ENCODE peak calls at places on chromosomes 11 and 22, in five cellular contexts. One of them, this sample, is unnamed.

GRCh38 chr11:108196901-108197300 is 25.5 kb downstream of the NPAT start:
- DNase-seq in body of pancreas: no peak
- DNase-seq in mucosa of descending colon: no peak
- DNase-seq in mammary epithelial cell: no peak
- DNase-seq in choroid plexus epithelial cell: no peak
- DNase-seq in this sample: peak

GRCh38 chr22:44057411-44057987 is 33.4 kb downstream of the PARVB start:
- DNase-seq in body of pancreas: no peak
- DNase-seq in mucosa of descending colon: no peak
- DNase-seq in mammary epithelial cell: no peak
- DNase-seq in choroid plexus epithelial cell: peak
- DNase-seq in this sample: no peak

GRCh38 chr11:125685228-125685627 is 4.6 kb upstream of the ACRV1 start:
- DNase-seq in body of pancreas: no peak
- DNase-seq in mucosa of descending colon: no peak
- DNase-seq in mammary epithelial cell: no peak
- DNase-seq in choroid plexus epithelial cell: no peak
- DNase-seq in this sample: no peak

GRCh38 chr11:86245369-86246292 is 1.1 kb downstream of the EED start:
- DNase-seq in body of pancreas: peak
- DNase-seq in mucosa of descending colon: peak
- DNase-seq in mammary epithelial cell: peak
- DNase-seq in choroid plexus epithelial cell: peak
- DNase-seq in this sample: peak

GRCh38 chr11:128981254-128981653 is 38.6 kb upstream of the TP53AIP1 start:
- DNase-seq in body of pancreas: no peak
- DNase-seq in mucosa of descending colon: no peak
- DNase-seq in mammary epithelial cell: peak
- DNase-seq in choroid plexus epithelial cell: no peak
- DNase-seq in this sample: no peak

GRCh38 chr11:13868710-13869403 is 93.7 kb upstream of the SPON1 start:
- DNase-seq in body of pancreas: no peak
- DNase-seq in mucosa of descending colon: no peak
- DNase-seq in mammary epithelial cell: peak
- DNase-seq in choroid plexus epithelial cell: no peak
- DNase-seq in this sample: no peak

GRCh38 chr22:29078036-29078868 is 5.4 kb downstream of the KREMEN1 start:
- DNase-seq in body of pancreas: no peak
- DNase-seq in mucosa of descending colon: peak
- DNase-seq in mammary epithelial cell: no peak
- DNase-seq in choroid plexus epithelial cell: no peak
- DNase-seq in this sample: no peak

GRCh38 chr22:21984793-21985192 is 2.2 kb upstream of the TOP3B start:
- DNase-seq in body of pancreas: no peak
- DNase-seq in mucosa of descending colon: peak
- DNase-seq in mammary epithelial cell: peak
- DNase-seq in choroid plexus epithelial cell: peak
- DNase-seq in this sample: peak

GRCh38 chr22:27673839-27674238 is 127.7 kb downstream of the MN1 start:
- DNase-seq in body of pancreas: peak
- DNase-seq in mucosa of descending colon: no peak
- DNase-seq in mammary epithelial cell: no peak
- DNase-seq in choroid plexus epithelial cell: no peak
- DNase-seq in this sample: no peak

GRCh38 chr11:31445621-31446020 is 63.8 kb downstream of the IMMP1L start:
- DNase-seq in body of pancreas: no peak
- DNase-seq in mucosa of descending colon: no peak
- DNase-seq in mammary epithelial cell: no peak
- DNase-seq in choroid plexus epithelial cell: no peak
- DNase-seq in this sample: no peak

GRCh38 chr11:43738600-43739409 is 58.3 kb downstream of the HSD17B12 start:
- DNase-seq in body of pancreas: no peak
- DNase-seq in mucosa of descending colon: no peak
- DNase-seq in mammary epithelial cell: peak
- DNase-seq in choroid plexus epithelial cell: peak
- DNase-seq in this sample: no peak

GRCh38 chr11:64660205-64660604 is 62.8 kb downstream of the NRXN2 start:
- DNase-seq in body of pancreas: no peak
- DNase-seq in mucosa of descending colon: no peak
- DNase-seq in mammary epithelial cell: no peak
- DNase-seq in choroid plexus epithelial cell: no peak
- DNase-seq in this sample: no peak

GRCh38 chr11:4664183-4664582 is 20.4 kb downstream of the OR51E1 start:
- DNase-seq in body of pancreas: no peak
- DNase-seq in mucosa of descending colon: no peak
- DNase-seq in mammary epithelial cell: no peak
- DNase-seq in choroid plexus epithelial cell: no peak
- DNase-seq in this sample: no peak
- H3K4me3 ChIP-seq in body of pancreas: no peak
- H3K4me3 ChIP-seq in mucosa of descending colon: no peak
- H3K4me3 ChIP-seq in mammary epithelial cell: no peak
- H3K4me3 ChIP-seq in choroid plexus epithelial cell: no peak
- H3K4me3 ChIP-seq in this sample: no peak

GRCh38 chr11:846496-847098 is 3.9 kb downstream of the TSPAN4 start:
- DNase-seq in body of pancreas: no peak
- DNase-seq in mucosa of descending colon: no peak
- DNase-seq in mammary epithelial cell: peak
- DNase-seq in choroid plexus epithelial cell: peak
- DNase-seq in this sample: no peak

GRCh38 chr11:843086-843704 is 543 bp downstream of the TSPAN4 start:
- DNase-seq in body of pancreas: no peak
- DNase-seq in mucosa of descending colon: no peak
- DNase-seq in mammary epithelial cell: no peak
- DNase-seq in choroid plexus epithelial cell: no peak
- DNase-seq in this sample: no peak

GRCh38 chr11:845872-846271 is 3.2 kb downstream of the TSPAN4 start:
- DNase-seq in body of pancreas: no peak
- DNase-seq in mucosa of descending colon: no peak
- DNase-seq in mammary epithelial cell: no peak
- DNase-seq in choroid plexus epithelial cell: peak
- DNase-seq in this sample: no peak

GRCh38 chr11:843818-844692 is 1.4 kb downstream of the TSPAN4 start:
- DNase-seq in body of pancreas: peak
- DNase-seq in mucosa of descending colon: peak
- DNase-seq in mammary epithelial cell: peak
- DNase-seq in choroid plexus epithelial cell: peak
- DNase-seq in this sample: no peak

GRCh38 chr11:844693-845644 is 2.3 kb downstream of the TSPAN4 start:
- DNase-seq in body of pancreas: peak
- DNase-seq in mucosa of descending colon: peak
- DNase-seq in mammary epithelial cell: no peak
- DNase-seq in choroid plexus epithelial cell: peak
- DNase-seq in this sample: no peak
- TF ChIP-seq CTCF in body of pancreas: no peak
- TF ChIP-seq CTCF in mucosa of descending colon: no peak
- TF ChIP-seq CTCF in mammary epithelial cell: no peak
- TF ChIP-seq CTCF in choroid plexus epithelial cell: no peak
- TF ChIP-seq CTCF in this sample: no peak

DNA sequence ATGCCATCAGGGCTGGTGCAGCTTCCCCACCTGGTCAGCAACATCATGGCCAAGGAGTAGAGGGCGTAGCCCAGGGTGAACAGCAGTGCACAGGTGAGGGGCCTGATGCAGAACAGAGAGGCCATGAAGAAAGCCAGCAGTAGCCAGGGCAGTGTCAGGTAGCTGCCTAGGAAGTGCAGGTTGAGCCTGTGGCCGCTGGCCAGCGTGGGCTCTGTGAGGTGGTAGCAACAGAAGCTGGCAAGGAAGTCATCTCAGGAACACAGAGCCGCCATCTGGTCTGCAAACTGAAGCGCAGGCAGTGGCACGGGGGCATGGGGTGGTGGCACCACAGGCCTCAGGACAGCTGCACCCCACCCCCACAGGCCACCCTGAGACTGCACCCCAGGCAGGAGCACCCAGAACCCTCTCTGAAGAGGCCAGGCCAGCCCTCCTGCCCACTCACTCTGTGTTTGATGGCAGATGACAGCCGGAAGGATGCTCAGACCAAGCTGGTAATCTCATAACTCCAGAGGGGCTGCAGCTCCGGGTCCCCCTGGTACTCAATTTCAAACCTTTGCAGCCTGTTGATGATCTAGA is 95.3 kb downstream of the MED15 start:
- DNase-seq in body of pancreas: no peak
- DNase-seq in mucosa of descending colon: no peak
- DNase-seq in mammary epithelial cell: no peak
- DNase-seq in choroid plexus epithelial cell: no peak
- DNase-seq in this sample: no peak
- H3K4me3 ChIP-seq in body of pancreas: no peak
- H3K4me3 ChIP-seq in mucosa of descending colon: no peak
- H3K4me3 ChIP-seq in mammary epithelial cell: no peak
- H3K4me3 ChIP-seq in choroid plexus epithelial cell: no peak
- H3K4me3 ChIP-seq in this sample: no peak

GRCh38 chr11:117479372-117479771 is 151.7 kb downstream of the CEP164 start:
- DNase-seq in body of pancreas: no peak
- DNase-seq in mucosa of descending colon: no peak
- DNase-seq in mammary epithelial cell: no peak
- DNase-seq in choroid plexus epithelial cell: no peak
- DNase-seq in this sample: peak
- TF ChIP-seq CTCF in body of pancreas: no peak
- TF ChIP-seq CTCF in mucosa of descending colon: no peak
- TF ChIP-seq CTCF in mammary epithelial cell: no peak
- TF ChIP-seq CTCF in choroid plexus epithelial cell: no peak
- TF ChIP-seq CTCF in this sample: peak

GRCh38 chr11:26649884-26650283 is 72.0 kb downstream of the SLC5A12 start:
- DNase-seq in body of pancreas: peak
- DNase-seq in mucosa of descending colon: peak
- DNase-seq in mammary epithelial cell: peak
- DNase-seq in choroid plexus epithelial cell: peak
- DNase-seq in this sample: peak
- H3K4me3 ChIP-seq in body of pancreas: no peak
- H3K4me3 ChIP-seq in mucosa of descending colon: no peak
- H3K4me3 ChIP-seq in mammary epithelial cell: no peak
- H3K4me3 ChIP-seq in choroid plexus epithelial cell: no peak
- H3K4me3 ChIP-seq in this sample: no peak

GRCh38 chr11:6473481-6474422 is at the start of gene TRIM3:
- DNase-seq in body of pancreas: peak
- DNase-seq in mucosa of descending colon: peak
- DNase-seq in mammary epithelial cell: peak
- DNase-seq in choroid plexus epithelial cell: peak
- DNase-seq in this sample: peak
- TF ChIP-seq CTCF in body of pancreas: no peak
- TF ChIP-seq CTCF in mucosa of descending colon: no peak
- TF ChIP-seq CTCF in mammary epithelial cell: peak
- TF ChIP-seq CTCF in choroid plexus epithelial cell: peak
- TF ChIP-seq CTCF in this sample: no peak

GRCh38 chr11:5233268-5233667 is 1.0 kb downstream of the HBD start:
- DNase-seq in body of pancreas: no peak
- DNase-seq in mucosa of descending colon: no peak
- DNase-seq in mammary epithelial cell: no peak
- DNase-seq in choroid plexus epithelial cell: no peak
- DNase-seq in this sample: no peak

GRCh38 chr11:5229388-5229787 is 2.5 kb upstream of the HBB start:
- DNase-seq in body of pancreas: no peak
- DNase-seq in mucosa of descending colon: no peak
- DNase-seq in mammary epithelial cell: no peak
- DNase-seq in choroid plexus epithelial cell: no peak
- DNase-seq in this sample: peak

GRCh38 chr11:5234390-5234834 is at the start of gene HBD:
- DNase-seq in body of pancreas: no peak
- DNase-seq in mucosa of descending colon: no peak
- DNase-seq in mammary epithelial cell: peak
- DNase-seq in choroid plexus epithelial cell: peak
- DNase-seq in this sample: peak

GRCh38 chr11:5235364-5236095 is 1.2 kb upstream of the HBD start:
- DNase-seq in body of pancreas: no peak
- DNase-seq in mucosa of descending colon: no peak
- DNase-seq in mammary epithelial cell: no peak
- DNase-seq in choroid plexus epithelial cell: no peak
- DNase-seq in this sample: no peak

GRCh38 chr11:5232150-5232549 is 2.1 kb downstream of the HBD start:
- DNase-seq in body of pancreas: no peak
- DNase-seq in mucosa of descending colon: no peak
- DNase-seq in mammary epithelial cell: no peak
- DNase-seq in choroid plexus epithelial cell: no peak
- DNase-seq in this sample: no peak
- H3K4me3 ChIP-seq in body of pancreas: no peak
- H3K4me3 ChIP-seq in mucosa of descending colon: no peak
- H3K4me3 ChIP-seq in mammary epithelial cell: no peak
- H3K4me3 ChIP-seq in choroid plexus epithelial cell: no peak
- H3K4me3 ChIP-seq in this sample: no peak

DNA sequence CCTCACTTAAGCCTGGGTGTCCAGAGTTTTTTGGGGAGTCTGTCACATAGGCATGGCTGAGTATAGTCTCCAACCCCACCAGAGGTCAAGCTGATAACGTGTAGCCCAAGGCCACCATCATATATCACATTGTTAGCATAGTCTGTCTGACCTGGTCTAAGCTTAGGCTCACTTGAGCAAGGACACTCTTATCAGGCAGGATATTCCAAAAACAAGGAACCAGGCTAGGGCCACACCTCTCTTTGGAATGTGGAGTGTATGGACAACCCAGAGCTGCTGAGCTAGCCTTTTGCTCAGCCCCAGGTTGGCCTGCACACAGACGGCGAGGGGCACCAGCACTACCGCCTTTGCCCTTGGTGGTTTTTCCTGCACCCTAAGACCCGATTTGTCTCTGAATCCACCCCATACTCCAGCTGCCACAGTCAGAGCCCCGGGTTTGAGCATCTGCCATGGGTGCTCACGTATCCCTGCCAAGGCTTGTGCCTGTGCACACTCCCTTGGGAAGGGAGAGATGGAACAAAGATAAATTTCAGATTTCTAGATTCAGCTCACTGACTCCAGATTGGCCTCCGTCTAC is 7.2 kb downstream of the SNAP29 start:
- DNase-seq in body of pancreas: no peak
- DNase-seq in mucosa of descending colon: no peak
- DNase-seq in mammary epithelial cell: no peak
- DNase-seq in choroid plexus epithelial cell: no peak
- DNase-seq in this sample: no peak
- TF ChIP-seq CTCF in body of pancreas: no peak
- TF ChIP-seq CTCF in mucosa of descending colon: no peak
- TF ChIP-seq CTCF in mammary epithelial cell: no peak
- TF ChIP-seq CTCF in choroid plexus epithelial cell: no peak
- TF ChIP-seq CTCF in this sample: no peak

This sample was measured in GM12865.